ENCODE peak calls at places on chromosomes 1 and 21, in seven cellular contexts. Y is stimulated activated CD4-positive, alpha-beta T cell treated with anti-CD3 and anti-CD28 coated beads, Interleukin-1b, Interleukin-23, amount 100 ng/mL, for 24 hours; A is NT2/D1; S is aorta; Q is body of pancreas; J is cardiac muscle cell; B is stomach. D is an unnamed sample.

GRCh38 chr1:213858581-213858980 is 129.2 kb upstream of the PROX1 start:
- DNase-seq in Q (peak), B (no peak), J (no peak), A (no peak), S (no peak), Y (no peak), D (no peak)

GRCh38 chr1:207938016-207938415 is 27.1 kb upstream of the CD34 start:
- DNase-seq in S (peak), B (peak), J (peak), Q (peak), A (no peak), Y (no peak), D (no peak)

GRCh38 chr1:101833312-101833711 is 163.4 kb downstream of the OLFM3 start:
- DNase-seq in S (no peak), A (no peak), J (no peak), B (no peak), Y (no peak), Q (no peak), D (no peak)

GRCh38 chr21:31034378-31034777 is 3.9 kb downstream of the KRTAP19-8 start:
- DNase-seq in A (no peak), S (no peak), B (no peak), Q (no peak), J (no peak), Y (no peak), D (no peak)

GRCh38 chr1:10601342-10602060 is 126.8 kb downstream of the PEX14 start:
- DNase-seq in Q (peak), B (no peak), S (no peak), A (no peak), Y (no peak), J (no peak), D (no peak)

GRCh38 chr1:211324992-211325775 is 1.4 kb upstream of the TRAF5 start:
- DNase-seq in J (no peak), B (no peak), S (no peak), A (no peak), Y (no peak), Q (no peak), D (no peak)

GRCh38 chr1:234735476-234735875 is 125.5 kb upstream of the IRF2BP2 start:
- DNase-seq in Y (no peak), B (no peak), J (no peak), S (no peak), A (no peak), Q (peak), D (no peak)

GRCh38 chr1:204398197-204399125 is 13.2 kb downstream of the PPP1R15B start:
- DNase-seq in S (no peak), J (peak), A (peak), B (peak), Y (no peak), Q (peak), D (peak)